ENCODE peak calls at places on chromosomes 4 and X, in nine cellular contexts. One of them, this sample, is unnamed.

GRCh38 chr4:1332686-1333085 is 14.3 kb upstream of the UVSSA start:
- DNase-seq in CD4-positive, alpha-beta T cell: no peak
- DNase-seq in RWPE2: no peak
- DNase-seq in adrenal gland: no peak
- DNase-seq in A549: no peak
- DNase-seq in colonic mucosa: no peak
- DNase-seq in cardiac muscle cell: no peak
- DNase-seq in AG09309: no peak
- DNase-seq in lung: no peak
- DNase-seq in this sample: no peak

GRCh38 chr4:36841583-36842326 is 402.8 kb upstream of the NWD2 start:
- DNase-seq in adrenal gland: peak
- DNase-seq in RWPE2: no peak
- DNase-seq in lung: no peak
- DNase-seq in CD4-positive, alpha-beta T cell: no peak
- DNase-seq in cardiac muscle cell: no peak
- DNase-seq in colonic mucosa: no peak
- DNase-seq in AG09309: no peak
- DNase-seq in A549: peak
- DNase-seq in this sample: no peak

GRCh38 chrX:22314692-22315091 is 42.0 kb downstream of the CBLL2 start:
- DNase-seq in cardiac muscle cell: peak
- DNase-seq in AG09309: no peak
- DNase-seq in adrenal gland: no peak
- DNase-seq in lung: no peak
- DNase-seq in A549: peak
- DNase-seq in RWPE2: no peak
- DNase-seq in CD4-positive, alpha-beta T cell: no peak
- DNase-seq in colonic mucosa: no peak
- DNase-seq in this sample: no peak

GRCh38 chr4:33071552-33071951 is 2351.4 kb downstream of the PCDH7 start:
- DNase-seq in adrenal gland: no peak
- DNase-seq in cardiac muscle cell: no peak
- DNase-seq in CD4-positive, alpha-beta T cell: no peak
- DNase-seq in AG09309: no peak
- DNase-seq in colonic mucosa: no peak
- DNase-seq in A549: no peak
- DNase-seq in lung: no peak
- DNase-seq in RWPE2: no peak
- DNase-seq in this sample: no peak

GRCh38 chrX:120365320-120365719 is 3.4 kb downstream of the ATP1B4 start:
- DNase-seq in AG09309: no peak
- DNase-seq in CD4-positive, alpha-beta T cell: peak
- DNase-seq in A549: peak
- DNase-seq in lung: peak
- DNase-seq in cardiac muscle cell: peak
- DNase-seq in adrenal gland: peak
- DNase-seq in colonic mucosa: peak
- DNase-seq in RWPE2: no peak
- DNase-seq in this sample: peak

GRCh38 chrX:13007519-13008188 is 32.7 kb downstream of the TMSB4X start:
- DNase-seq in lung: no peak
- DNase-seq in A549: no peak
- DNase-seq in AG09309: no peak
- DNase-seq in colonic mucosa: no peak
- DNase-seq in adrenal gland: no peak
- DNase-seq in CD4-positive, alpha-beta T cell: no peak
- DNase-seq in RWPE2: no peak
- DNase-seq in cardiac muscle cell: no peak
- DNase-seq in this sample: no peak

GRCh38 chr4:119647558-119647957 is 19.0 kb upstream of the PDE5A start:
- DNase-seq in RWPE2: no peak
- DNase-seq in CD4-positive, alpha-beta T cell: no peak
- DNase-seq in adrenal gland: no peak
- DNase-seq in colonic mucosa: no peak
- DNase-seq in lung: no peak
- DNase-seq in AG09309: peak
- DNase-seq in cardiac muscle cell: no peak
- DNase-seq in A549: no peak
- DNase-seq in this sample: no peak

GRCh38 chr4:73704314-73705055 is 35.9 kb upstream of the CXCL8 start:
- DNase-seq in CD4-positive, alpha-beta T cell: no peak
- DNase-seq in cardiac muscle cell: no peak
- DNase-seq in adrenal gland: peak
- DNase-seq in A549: peak
- DNase-seq in lung: peak
- DNase-seq in AG09309: peak
- DNase-seq in colonic mucosa: peak
- DNase-seq in RWPE2: peak
- DNase-seq in this sample: peak

GRCh38 chr4:104416725-104417363 is 77.8 kb downstream of the CXXC4 start:
- DNase-seq in AG09309: no peak
- DNase-seq in colonic mucosa: peak
- DNase-seq in CD4-positive, alpha-beta T cell: no peak
- DNase-seq in RWPE2: no peak
- DNase-seq in A549: no peak
- DNase-seq in cardiac muscle cell: no peak
- DNase-seq in lung: no peak
- DNase-seq in adrenal gland: no peak
- DNase-seq in this sample: no peak

GRCh38 chr4:105058177-105058812 is 88.4 kb upstream of the TET2 start:
- DNase-seq in AG09309: no peak
- DNase-seq in colonic mucosa: no peak
- DNase-seq in adrenal gland: no peak
- DNase-seq in A549: no peak
- DNase-seq in CD4-positive, alpha-beta T cell: no peak
- DNase-seq in lung: no peak
- DNase-seq in cardiac muscle cell: no peak
- DNase-seq in RWPE2: no peak
- DNase-seq in this sample: no peak

GRCh38 chr4:37562592-37562991 is 123.6 kb downstream of the RELL1 start:
- DNase-seq in A549: peak
- DNase-seq in lung: no peak
- DNase-seq in RWPE2: no peak
- DNase-seq in cardiac muscle cell: no peak
- DNase-seq in colonic mucosa: no peak
- DNase-seq in adrenal gland: no peak
- DNase-seq in CD4-positive, alpha-beta T cell: no peak
- DNase-seq in AG09309: no peak
- DNase-seq in this sample: no peak

GRCh38 chr4:142549248-142549647 is 296.9 kb downstream of the INPP4B start:
- DNase-seq in colonic mucosa: no peak
- DNase-seq in cardiac muscle cell: no peak
- DNase-seq in RWPE2: no peak
- DNase-seq in adrenal gland: no peak
- DNase-seq in A549: peak
- DNase-seq in CD4-positive, alpha-beta T cell: no peak
- DNase-seq in lung: no peak
- DNase-seq in AG09309: no peak
- DNase-seq in this sample: no peak

DNA sequence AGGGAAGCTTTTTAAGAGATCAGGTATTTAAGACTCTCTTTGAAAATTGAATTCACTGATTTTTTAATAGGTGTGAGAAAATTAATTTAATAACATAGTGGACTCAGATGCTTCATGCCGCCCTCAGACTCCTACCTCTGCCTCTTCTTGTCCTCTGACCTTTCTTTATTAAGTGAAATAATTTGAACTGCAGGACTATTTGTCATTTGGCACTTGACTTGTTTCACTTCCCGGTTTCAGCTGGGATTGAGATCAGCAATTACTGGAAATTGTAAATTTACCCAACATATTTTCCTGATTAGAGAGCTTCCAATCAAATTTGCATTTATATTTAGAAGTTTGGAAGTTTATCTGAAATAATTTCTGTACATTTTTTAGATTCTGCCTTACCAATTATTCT is 116.8 kb downstream of the CBR4 start:
- DNase-seq in colonic mucosa: no peak
- DNase-seq in CD4-positive, alpha-beta T cell: no peak
- DNase-seq in AG09309: no peak
- DNase-seq in RWPE2: no peak
- DNase-seq in lung: no peak
- DNase-seq in adrenal gland: no peak
- DNase-seq in A549: no peak
- DNase-seq in cardiac muscle cell: no peak
- DNase-seq in this sample: no peak
- TF ChIP-seq CTCF in colonic mucosa: no peak
- TF ChIP-seq CTCF in CD4-positive, alpha-beta T cell: no peak
- TF ChIP-seq CTCF in AG09309: no peak
- TF ChIP-seq CTCF in RWPE2: no peak
- TF ChIP-seq CTCF in lung: no peak
- TF ChIP-seq CTCF in adrenal gland: no peak
- TF ChIP-seq CTCF in A549: no peak
- TF ChIP-seq CTCF in cardiac muscle cell: no peak
- TF ChIP-seq CTCF in this sample: no peak

DNA sequence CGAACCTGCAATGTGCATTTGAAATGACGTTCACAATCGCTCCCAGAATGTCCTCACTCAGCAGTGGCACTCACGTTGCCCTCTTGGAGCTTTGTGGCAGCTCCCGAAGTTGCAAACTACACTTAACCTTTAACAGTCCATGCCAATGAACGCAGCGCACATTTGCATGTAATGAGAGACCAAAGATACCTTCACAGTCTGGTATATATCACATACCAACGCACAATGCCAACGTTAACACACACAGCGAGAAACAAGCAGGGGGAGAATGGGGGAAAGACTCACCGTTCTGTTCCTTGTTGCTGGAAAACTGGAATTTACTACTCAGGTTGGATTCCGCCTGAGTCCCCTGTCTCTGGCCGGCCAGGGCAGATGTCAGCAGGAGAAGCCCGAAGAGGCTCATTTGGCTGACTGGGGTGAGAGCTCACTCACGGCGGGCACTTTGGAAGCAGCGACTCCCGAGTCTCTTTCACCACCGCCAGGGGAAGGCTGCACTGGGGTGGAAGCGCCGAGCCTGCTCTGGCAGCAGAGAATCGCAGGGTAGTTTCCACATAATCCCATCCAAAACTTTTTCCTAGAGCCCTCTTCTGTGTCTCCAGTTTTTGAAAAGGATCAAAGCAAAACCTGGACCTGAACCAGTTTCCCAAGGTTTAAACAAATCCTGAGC is 965 bp downstream of the PDGFC start:
- DNase-seq in lung: peak
- DNase-seq in A549: peak
- DNase-seq in cardiac muscle cell: peak
- DNase-seq in colonic mucosa: peak
- DNase-seq in RWPE2: peak
- DNase-seq in AG09309: no peak
- DNase-seq in adrenal gland: peak
- DNase-seq in CD4-positive, alpha-beta T cell: no peak
- DNase-seq in this sample: peak
- TF ChIP-seq CTCF in lung: no peak
- TF ChIP-seq CTCF in A549: no peak
- TF ChIP-seq CTCF in cardiac muscle cell: peak
- TF ChIP-seq CTCF in colonic mucosa: no peak
- TF ChIP-seq CTCF in RWPE2: no peak
- TF ChIP-seq CTCF in AG09309: peak
- TF ChIP-seq CTCF in adrenal gland: peak
- TF ChIP-seq CTCF in CD4-positive, alpha-beta T cell: no peak
- TF ChIP-seq CTCF in this sample: no peak

DNA sequence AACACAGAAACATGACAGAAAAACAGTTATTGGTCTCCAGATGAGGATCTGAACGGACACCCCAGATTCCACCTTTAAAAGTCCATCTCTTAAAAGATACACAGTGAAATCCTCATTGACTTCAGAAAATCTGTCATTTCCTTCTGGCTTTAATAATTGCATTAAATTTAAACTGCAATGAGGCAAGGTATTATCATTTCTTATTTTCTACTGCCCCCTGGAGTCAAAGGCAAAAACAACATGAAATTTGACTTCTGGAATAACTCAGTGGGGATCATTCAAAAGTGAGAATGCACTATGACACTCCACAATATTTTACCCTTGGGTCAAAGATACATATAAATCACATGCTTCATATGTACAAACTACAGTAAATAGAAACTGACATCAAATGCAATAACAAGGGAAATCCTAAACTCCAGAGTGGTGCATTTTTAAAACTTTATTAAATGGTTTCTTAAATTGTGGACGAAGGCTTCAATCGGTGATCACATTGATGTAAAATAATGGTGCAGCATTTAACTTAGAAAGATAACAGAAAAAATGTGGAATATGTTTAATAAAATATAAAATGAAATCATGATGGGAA is 56.4 kb upstream of the SPANXN1 start:
- DNase-seq in cardiac muscle cell: peak
- DNase-seq in AG09309: no peak
- DNase-seq in CD4-positive, alpha-beta T cell: no peak
- DNase-seq in lung: no peak
- DNase-seq in A549: peak
- DNase-seq in RWPE2: no peak
- DNase-seq in adrenal gland: no peak
- DNase-seq in colonic mucosa: no peak
- DNase-seq in this sample: no peak
- TF ChIP-seq CTCF in cardiac muscle cell: peak
- TF ChIP-seq CTCF in AG09309: peak
- TF ChIP-seq CTCF in CD4-positive, alpha-beta T cell: no peak
- TF ChIP-seq CTCF in lung: no peak
- TF ChIP-seq CTCF in A549: peak
- TF ChIP-seq CTCF in RWPE2: peak
- TF ChIP-seq CTCF in adrenal gland: peak
- TF ChIP-seq CTCF in colonic mucosa: peak
- TF ChIP-seq CTCF in this sample: no peak

DNA sequence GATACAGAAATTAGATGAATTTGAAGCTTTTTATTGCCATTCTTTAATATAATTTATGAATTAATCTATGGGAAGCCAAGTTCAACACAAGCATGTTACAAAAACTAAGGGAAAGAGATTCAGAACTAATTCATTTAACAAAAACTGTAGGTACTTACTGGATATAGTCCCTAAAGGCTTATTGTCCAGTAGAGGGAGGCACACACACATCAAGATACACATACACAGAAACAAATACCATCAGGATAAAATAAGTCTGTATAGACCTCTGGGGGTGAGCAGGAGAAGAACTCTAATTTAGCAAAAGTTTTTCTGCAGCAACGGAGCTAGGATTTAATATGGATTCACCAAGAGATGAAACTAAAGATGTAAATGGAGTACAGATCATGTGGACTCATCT is 83.0 kb upstream of the IL13RA1 start:
- DNase-seq in RWPE2: no peak
- DNase-seq in CD4-positive, alpha-beta T cell: no peak
- DNase-seq in A549: peak
- DNase-seq in colonic mucosa: no peak
- DNase-seq in lung: no peak
- DNase-seq in AG09309: peak
- DNase-seq in adrenal gland: peak
- DNase-seq in cardiac muscle cell: peak
- DNase-seq in this sample: peak
- TF ChIP-seq CTCF in RWPE2: peak
- TF ChIP-seq CTCF in CD4-positive, alpha-beta T cell: no peak
- TF ChIP-seq CTCF in A549: peak
- TF ChIP-seq CTCF in colonic mucosa: peak
- TF ChIP-seq CTCF in lung: peak
- TF ChIP-seq CTCF in AG09309: peak
- TF ChIP-seq CTCF in adrenal gland: peak
- TF ChIP-seq CTCF in cardiac muscle cell: peak
- TF ChIP-seq CTCF in this sample: no peak

GRCh38 chrX:63506320-63506719 is 155.2 kb upstream of the SPIN4 start:
- DNase-seq in cardiac muscle cell: peak
- DNase-seq in colonic mucosa: no peak
- DNase-seq in lung: no peak
- DNase-seq in CD4-positive, alpha-beta T cell: no peak
- DNase-seq in AG09309: no peak
- DNase-seq in adrenal gland: no peak
- DNase-seq in A549: peak
- DNase-seq in RWPE2: no peak
- DNase-seq in this sample: no peak
- TF ChIP-seq CTCF in cardiac muscle cell: peak
- TF ChIP-seq CTCF in colonic mucosa: no peak
- TF ChIP-seq CTCF in lung: no peak
- TF ChIP-seq CTCF in CD4-positive, alpha-beta T cell: no peak
- TF ChIP-seq CTCF in AG09309: peak
- TF ChIP-seq CTCF in adrenal gland: peak
- TF ChIP-seq CTCF in A549: peak
- TF ChIP-seq CTCF in RWPE2: peak
- TF ChIP-seq CTCF in this sample: no peak